ENCODE peak calls at places on chromosomes 7 and 10, in five cellular contexts. G is lower lobe of right lung, M is heart left ventricle, N is heart right ventricle, I is Karpas-422. Y is an unnamed sample.

GRCh38 chr10:125448596-125448995 is 234.4 kb downstream of the TEX36 start:
- DNase-seq in G (no peak), I (peak; percentile 75), M (no peak), N (no peak), Y (no peak)

GRCh38 chr7:141097430-141097829 is 23.6 kb downstream of the TMEM178B start:
- DNase-seq in M (no peak), N (no peak), G (no peak), I (peak; percentile 65), Y (no peak)

GRCh38 chr7:150685219-150686029 is at the start of gene GIMAP2:
- DNase-seq in N (peak; percentile 23), M (no peak), I (peak; percentile 42), G (no peak), Y (no peak)

GRCh38 chr7:108448777-108449576 is 7.3 kb downstream of the NRCAM start:
- DNase-seq in G (no peak), N (no peak), M (no peak), I (no peak), Y (no peak)

GRCh38 chr10:113293167-113293566 is 259.7 kb upstream of the HABP2 start:
- DNase-seq in G (no peak), M (no peak), I (no peak), N (no peak), Y (no peak)

GRCh38 chr10:69752491-69752890 is 49.2 kb upstream of the COL13A1 start:
- DNase-seq in I (no peak), G (no peak), M (no peak), N (no peak), Y (no peak)

GRCh38 chr7:33926535-33926934 is 21.2 kb downstream of the BMPER start:
- DNase-seq in M (no peak), G (no peak), I (no peak), N (no peak), Y (no peak)

GRCh38 chr7:38694326-38694725 is 63.2 kb upstream of the AMPH start:
- DNase-seq in G (no peak), N (no peak), M (no peak), I (no peak), Y (no peak)

GRCh38 chr10:131311661-131312260 is at the start of gene TCERG1L:
- DNase-seq in M (no peak), I (no peak), N (no peak), G (peak; percentile 43), Y (no peak)

GRCh38 chr7:10643545-10643944 is 330.1 kb upstream of the PHF14 start:
- DNase-seq in N (no peak), M (no peak), I (no peak), G (no peak), Y (no peak)

GRCh38 chr10:7666253-7667023 is at the start of gene ITIH5:
- DNase-seq in M (peak; percentile 22), N (no peak), I (no peak), G (no peak), Y (peak; percentile 24)

GRCh38 chr10:68154211-68154497 is 44.9 kb downstream of the MYPN start:
- DNase-seq in M (peak; percentile 63), N (peak; percentile 49), I (no peak), G (no peak), Y (peak; percentile 39)

GRCh38 chr10:73998623-73999622 is 1.0 kb downstream of the VCL start:
- DNase-seq in N (peak; percentile 71), I (peak; percentile 59), M (peak; percentile 67), G (peak; percentile 70), Y (peak; percentile 47)

GRCh38 chr7:27131390-27131819 is 848 bp upstream of the HOXA4 start:
- DNase-seq in N (no peak), M (no peak), G (no peak), I (no peak), Y (no peak)

GRCh38 chr7:27133409-27134157 is 3.0 kb upstream of the HOXA4 start:
- DNase-seq in I (no peak), G (no peak), M (no peak), N (no peak), Y (no peak)

GRCh38 chr7:27132214-27132613 is 1.7 kb upstream of the HOXA4 start:
- DNase-seq in I (no peak), M (no peak), G (no peak), N (no peak), Y (no peak)

GRCh38 chr7:27132978-27133377 is 2.4 kb upstream of the HOXA4 start:
- DNase-seq in G (no peak), M (no peak), I (no peak), N (no peak), Y (no peak)

DNA sequence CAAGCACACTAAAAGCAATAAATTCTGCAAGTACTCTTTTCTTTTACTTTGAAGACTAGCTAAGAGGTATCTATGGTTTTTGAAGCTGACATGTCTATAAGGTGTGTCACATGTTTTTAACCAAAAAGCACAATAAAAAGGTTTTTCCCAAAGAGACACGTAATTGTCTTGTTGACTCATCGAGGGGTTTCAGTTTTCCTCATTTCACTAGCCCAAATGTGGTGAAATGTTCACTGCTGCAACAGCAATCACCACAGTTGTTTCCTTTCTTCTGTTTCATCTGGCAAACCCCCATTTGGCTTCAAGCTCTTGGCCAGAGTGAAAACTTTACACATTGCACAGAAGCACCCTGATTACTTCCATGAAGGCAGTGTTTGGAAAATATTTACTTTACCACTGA is 3.8 kb upstream of the HOXA4 start:
- DNase-seq in G (no peak), I (no peak), N (no peak), M (no peak), Y (no peak)
- H3K27ac ChIP-seq in G (peak overlapping the region; percentile 95), I (no peak overlapping the region), N (no peak overlapping the region), M (peak overlapping the region; percentile 61), Y (no peak overlapping the region)

GRCh38 chr10:114520453-114520852 is 116.2 kb upstream of the AFAP1L2 start:
- DNase-seq in I (no peak), N (no peak), G (no peak), M (no peak), Y (no peak)

GRCh38 chr10:114518401-114519305 is 114.4 kb upstream of the AFAP1L2 start:
- DNase-seq in M (no peak), I (no peak), N (no peak), G (no peak), Y (no peak)

GRCh38 chr10:114521250-114521649 is 116.9 kb upstream of the AFAP1L2 start:
- DNase-seq in M (no peak), N (no peak), G (no peak), I (no peak), Y (no peak)

GRCh38 chr10:114519306-114519669 is 115.0 kb upstream of the AFAP1L2 start:
- DNase-seq in G (peak; percentile 62), M (no peak), I (no peak), N (no peak), Y (no peak)

GRCh38 chr10:114519756-114520288 is 115.5 kb upstream of the AFAP1L2 start:
- DNase-seq in N (no peak), G (no peak), M (no peak), I (no peak), Y (no peak)
- H3K27ac ChIP-seq in N (peak overlapping the region; percentile 42), G (peak overlapping the region; percentile 33), M (peak overlapping the region; percentile 50), I (peak overlapping the region; percentile 5), Y (peak overlapping the region; percentile 65)

GRCh38 chr10:128009768-128010167 is 102.9 kb downstream of the PTPRE start:
- DNase-seq in N (no peak), I (no peak), M (no peak), G (no peak), Y (no peak)
- H3K27ac ChIP-seq in N (peak overlapping the region; percentile 59), I (no peak overlapping the region), M (no peak overlapping the region), G (peak overlapping the region; percentile 73), Y (peak overlapping the region; percentile 63)

DNA sequence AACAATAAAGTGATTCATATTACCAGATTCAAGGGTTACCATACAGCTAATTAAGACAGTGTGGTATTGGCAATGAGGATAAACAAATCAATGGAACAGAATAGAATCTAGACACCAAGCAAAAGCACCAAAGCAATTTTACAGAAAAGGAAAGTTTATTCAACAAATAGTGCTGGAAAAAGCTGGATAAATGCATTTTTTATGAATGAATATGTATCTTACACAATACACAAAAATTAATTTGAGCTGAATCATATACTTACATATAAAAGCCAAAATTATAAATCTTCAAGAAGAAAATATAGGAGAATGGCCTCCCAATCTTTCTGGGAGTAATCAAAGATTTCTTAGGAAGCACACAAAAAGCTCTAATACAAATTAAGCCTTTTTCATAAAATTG is 220.5 kb upstream of the PTN start:
- DNase-seq in M (no peak), N (no peak), I (no peak), G (no peak), Y (no peak)
- H3K27ac ChIP-seq in M (no peak overlapping the region), N (no peak overlapping the region), I (no peak overlapping the region), G (no peak overlapping the region), Y (no peak overlapping the region)

DNA sequence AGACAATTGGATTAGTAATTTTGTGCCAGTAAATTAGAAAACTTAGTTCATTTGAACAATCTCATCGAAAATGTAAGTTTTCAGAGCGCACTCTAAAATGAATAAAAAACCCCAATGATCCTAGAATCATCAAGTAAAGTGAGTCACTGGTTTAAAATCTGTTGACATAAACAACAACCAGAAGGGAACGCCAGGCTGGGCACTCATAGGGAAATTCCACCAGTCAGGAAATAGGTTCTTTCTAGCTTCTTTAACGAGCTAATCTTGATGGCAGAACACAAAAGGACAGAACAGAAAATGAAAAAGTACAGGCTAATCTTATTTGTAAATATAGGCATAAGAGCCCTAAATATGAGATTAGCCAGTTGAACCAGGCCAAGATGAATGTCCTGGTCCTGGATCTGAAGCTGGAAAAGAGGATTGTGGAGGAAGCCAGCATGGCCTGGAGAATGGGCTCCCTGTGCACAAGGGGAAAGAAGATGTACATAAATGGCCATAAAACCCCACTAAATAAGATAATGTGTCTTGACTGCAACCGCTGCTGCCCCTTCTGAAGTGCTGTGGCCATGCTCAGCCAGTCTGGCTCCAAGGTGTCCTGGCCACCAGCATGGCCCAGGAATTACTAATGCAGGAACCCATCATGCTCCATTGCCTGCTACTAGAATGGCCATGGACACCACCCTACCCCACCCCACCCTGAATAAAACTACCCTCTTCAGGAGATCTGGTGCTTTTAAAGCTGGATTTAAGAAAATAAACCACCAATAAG is 114.0 kb downstream of the WDFY4 start:
- DNase-seq in N (no peak), I (no peak), M (no peak), G (no peak), Y (no peak)
- H3K27ac ChIP-seq in N (peak overlapping the region; percentile 90), I (no peak overlapping the region), M (no peak overlapping the region), G (peak overlapping the region; percentile 71), Y (no peak overlapping the region)